ENCODE peak calls at places on chromosomes 13 and 19, in six cellular contexts. T is foreskin fibroblast, P is BJ, M is AG08396, Y is kidney glomerular epithelial cell, N is aorta. V is an unnamed sample.

GRCh38 chr13:94860981-94861407 is 148.6 kb upstream of the SOX21 start:
- DNase-seq in T (peak; percentile 7), P (no peak), Y (no peak), N (no peak), M (peak; percentile 12), V (no peak)

GRCh38 chr13:109370486-109370885 is 415.9 kb downstream of the IRS2 start:
- DNase-seq in P (no peak), N (no peak), Y (no peak), T (no peak), M (no peak), V (no peak)

GRCh38 chr13:110453767-110454166 is 107.8 kb downstream of the RAB20 start:
- DNase-seq in P (peak; percentile 53), N (no peak), Y (no peak), M (no peak), T (no peak), V (no peak)

GRCh38 chr19:5800361-5801270 is 4.3 kb upstream of the NRTN start:
- DNase-seq in N (no peak), M (no peak), Y (no peak), T (no peak), P (no peak), V (no peak)

GRCh38 chr19:4369109-4369887 is 25.9 kb downstream of the MPND start:
- DNase-seq in N (no peak), Y (peak; percentile 75), P (no peak), T (no peak), M (peak; percentile 18), V (no peak)

GRCh38 chr19:10566658-10567410 is 1.0 kb upstream of the KRI1 start:
- DNase-seq in Y (no peak), P (no peak), M (no peak), T (no peak), N (no peak), V (no peak)

GRCh38 chr13:39451860-39452301 is 151.1 kb downstream of the LHFPL6 start:
- DNase-seq in Y (no peak), T (no peak), M (no peak), P (no peak), N (no peak), V (no peak)

GRCh38 chr13:113448545-113448884 is 4.8 kb downstream of the ADPRHL1 start:
- DNase-seq in T (no peak), M (no peak), Y (no peak), N (no peak), P (no peak), V (no peak)

GRCh38 chr13:26872444-26873173 is 112.0 kb upstream of the GPR12 start:
- DNase-seq in M (peak; percentile 56), P (no peak), N (no peak), T (peak; percentile 9), Y (peak; percentile 17), V (peak; percentile 60)

GRCh38 chr19:39448271-39448670 is 2.9 kb downstream of the SUPT5H start:
- DNase-seq in Y (no peak), N (no peak), P (no peak), T (peak; percentile 24), M (peak; percentile 40), V (no peak)

GRCh38 chr19:19752760-19753403 is 20.0 kb upstream of the ZNF14 start:
- DNase-seq in T (no peak), Y (no peak), P (no peak), N (peak; percentile 42), M (no peak), V (no peak)

GRCh38 chr19:46904114-46905060 is 43.6 kb downstream of the ARHGAP35 start:
- DNase-seq in P (peak; percentile 82), M (no peak), Y (no peak), T (peak; percentile 77), N (no peak), V (no peak)

GRCh38 chr13:99836291-99836690 is 135.3 kb downstream of the ZIC5 start:
- DNase-seq in N (no peak), T (no peak), M (no peak), Y (no peak), P (no peak), V (no peak)

GRCh38 chr13:40200273-40200978 is 466.0 kb downstream of the FOXO1 start:
- DNase-seq in Y (no peak), T (no peak), N (no peak), M (no peak), P (no peak), V (no peak)

GRCh38 chr13:111911141-111911720 is 155.7 kb upstream of the SOX1 start:
- DNase-seq in T (no peak), Y (no peak), M (no peak), N (no peak), P (no peak), V (no peak)

GRCh38 chr19:38057954-38058690 is 151.1 kb downstream of the SIPA1L3 start:
- DNase-seq in N (no peak), P (no peak), T (no peak), Y (peak; percentile 12), M (no peak), V (peak; percentile 95)

GRCh38 chr13:89066868-89067466 is 1395.8 kb downstream of the SLITRK5 start:
- DNase-seq in P (no peak), T (no peak), M (no peak), Y (peak; percentile 53), N (no peak), V (peak; percentile 9)

GRCh38 chr13:98173431-98173921 is 3.6 kb downstream of the RNF113B start:
- DNase-seq in P (peak; percentile 96), N (no peak), T (peak; percentile 95), M (peak; percentile 88), Y (peak; percentile 97), V (no peak)

GRCh38 chr19:30362156-30362754 is 9.9 kb upstream of the ZNF536 start:
- DNase-seq in P (no peak), Y (no peak), M (peak; percentile 65), T (no peak), N (no peak), V (no peak)

GRCh38 chr19:16791942-16792341 is 37.3 kb upstream of the SIN3B start:
- DNase-seq in N (no peak), P (no peak), T (no peak), Y (no peak), M (no peak), V (no peak)

GRCh38 chr19:10085641-10086031 is 481 bp upstream of the SHFL start:
- DNase-seq in Y (no peak), N (no peak), T (no peak), M (no peak), P (no peak), V (no peak)

GRCh38 chr19:34428549-34429285 is 536 bp downstream of the UBA2 start:
- DNase-seq in N (peak; percentile 85), M (peak; percentile 76), Y (no peak), P (no peak), T (peak; percentile 19), V (peak; percentile 38)

GRCh38 chr19:49469828-49470614 is 4.0 kb upstream of the FLT3LG start:
- DNase-seq in N (no peak), Y (no peak), T (no peak), P (no peak), M (no peak), V (no peak)

GRCh38 chr13:36244073-36244472 is 29.7 kb upstream of the SOHLH2 start:
- DNase-seq in M (no peak), N (no peak), T (no peak), P (no peak), Y (no peak), V (no peak)

GRCh38 chr19:13835791-13836723 is 40.8 kb downstream of the ZSWIM4 start:
- DNase-seq in T (no peak), N (peak; percentile 86), Y (no peak), P (no peak), M (no peak), V (no peak)

GRCh38 chr19:10260141-10260584 is 8.1 kb downstream of the MRPL4 start:
- DNase-seq in P (no peak), Y (peak; percentile 77), M (no peak), N (no peak), T (no peak), V (no peak)

GRCh38 chr19:7850975-7851622 is 21.1 kb downstream of the EVI5L start:
- DNase-seq in N (no peak), M (no peak), Y (no peak), T (no peak), P (no peak), V (no peak)

GRCh38 chr19:41541990-41542584 is 33.9 kb upstream of the CEACAM21 start:
- DNase-seq in N (peak; percentile 78), M (no peak), P (no peak), T (no peak), Y (peak; percentile 9), V (peak; percentile 61)

GRCh38 chr13:74306496-74306895 is 172.3 kb upstream of the KLF12 start:
- DNase-seq in Y (no peak), P (no peak), T (no peak), M (peak; percentile 11), N (no peak), V (no peak)

GRCh38 chr19:51318687-51319675 is 7.5 kb downstream of the IGLON5 start:
- DNase-seq in T (no peak), Y (no peak), M (no peak), N (no peak), P (no peak), V (peak; percentile 36)

GRCh38 chr13:112057736-112058518 is 9.0 kb upstream of the SOX1 start:
- DNase-seq in M (no peak), N (no peak), P (no peak), Y (no peak), T (no peak), V (no peak)

GRCh38 chr13:86870388-86870966 is 800.7 kb upstream of the SLITRK5 start:
- DNase-seq in N (no peak), P (no peak), T (no peak), M (no peak), Y (peak; percentile 7), V (no peak)

GRCh38 chr13:46121033-46121432 is 16.2 kb upstream of the CPB2 start:
- DNase-seq in T (no peak), P (no peak), Y (no peak), M (no peak), N (no peak), V (no peak)

V was measured in T47D.